ENCODE peak calls at places on chromosome 19, in six cellular contexts. I, L, C, J, K and V are unnamed samples.
A peak's percentile ranks its signal among the peaks of the same experiment; 100 is the strongest.

GRCh38 chr19:38956264-38956663 is 19.3 kb downstream of the FBXO17 start:
- DNase-seq in J (no peak), K (no peak), C (no peak), L (no peak), I (no peak), V (no peak)

GRCh38 chr19:2691951-2692350 is 10.5 kb downstream of the GNG7 start:
- DNase-seq in K (no peak), C (no peak), I (no peak), J (no peak), L (no peak), V (no peak)

GRCh38 chr19:4369888-4370260 is 26.5 kb downstream of the MPND start:
- DNase-seq in I (peak; percentile 84), J (peak; percentile 65), C (peak; percentile 80), L (peak; percentile 78), K (peak; percentile 56), V (peak; percentile 59)

GRCh38 chr19:7605490-7606222 is 10.0 kb downstream of the CAMSAP3 start:
- DNase-seq in L (no peak), I (peak; percentile 52), K (no peak), C (no peak), J (peak; percentile 91), V (peak; percentile 26)

GRCh38 chr19:21569497-21569870 is 64.1 kb downstream of the ZNF429 start:
- DNase-seq in I (no peak), L (peak; percentile 80), C (no peak), K (no peak), J (no peak), V (peak; percentile 6)

GRCh38 chr19:47485210-47485609 is 1.2 kb upstream of the KPTN start:
- DNase-seq in I (no peak), L (no peak), K (no peak), C (no peak), J (no peak), V (no peak)

GRCh38 chr19:37452500-37453245 is 14.6 kb downstream of the ZNF569 start:
- DNase-seq in J (no peak), L (no peak), I (no peak), C (no peak), K (no peak), V (no peak)

GRCh38 chr19:4172861-4173473 is 9.4 kb downstream of the SIRT6 start:
- DNase-seq in I (no peak), C (peak; percentile 59), J (peak; percentile 90), K (peak; percentile 46), L (peak; percentile 86), V (no peak)

GRCh38 chr19:30742539-30742938 is 370.4 kb downstream of the ZNF536 start:
- DNase-seq in I (no peak), C (no peak), L (no peak), J (peak; percentile 8), K (no peak), V (no peak)

GRCh38 chr19:14555918-14556661 is 15.8 kb downstream of the NDUFB7 start:
- DNase-seq in L (no peak), C (no peak), I (no peak), J (no peak), K (no peak), V (peak; percentile 24)

GRCh38 chr19:38107129-38107528 is 116.9 kb downstream of the DPF1 start:
- DNase-seq in I (no peak), C (no peak), K (no peak), L (no peak), J (no peak), V (no peak)

GRCh38 chr19:4722671-4723464 is 774 bp downstream of the DPP9 start:
- DNase-seq in L (peak; percentile 49), I (no peak), J (no peak), C (peak; percentile 39), K (no peak), V (peak; percentile 66)

GRCh38 chr19:13015361-13016231 is 20.3 kb downstream of the NFIX start:
- DNase-seq in K (no peak), C (no peak), L (no peak), J (peak; percentile 75), I (no peak), V (peak; percentile 54)

GRCh38 chr19:29075149-29075548 is 137.8 kb downstream of the UQCRFS1 start:
- DNase-seq in J (no peak), I (no peak), L (no peak), K (no peak), C (no peak), V (no peak)

GRCh38 chr19:55549500-55550320 is 4.4 kb upstream of the SBK3 start:
- DNase-seq in J (peak; percentile 83), C (peak; percentile 35), L (peak; percentile 50), I (no peak), K (no peak), V (peak; percentile 91)

GRCh38 chr19:16338470-16339360 is 14.1 kb downstream of the KLF2 start:
- DNase-seq in J (peak; percentile 40), L (no peak), I (peak; percentile 77), K (no peak), C (no peak), V (peak; percentile 90)

GRCh38 chr19:55370305-55370988 is at the start of gene IL11:
- DNase-seq in J (no peak), K (no peak), L (no peak), I (no peak), C (no peak), V (peak; percentile 51)

GRCh38 chr19:2081873-2082810 is 14.0 kb downstream of the MOB3A start:
- DNase-seq in J (no peak), K (no peak), C (peak; percentile 50), L (no peak), I (peak; percentile 57), V (no peak)

GRCh38 chr19:37977992-37978391 is 71.0 kb downstream of the SIPA1L3 start:
- DNase-seq in C (no peak), K (no peak), L (no peak), J (no peak), I (no peak), V (peak; percentile 67)

GRCh38 chr19:38060346-38060745 is 153.3 kb downstream of the SIPA1L3 start:
- DNase-seq in C (no peak), L (no peak), I (no peak), K (no peak), J (no peak), V (no peak)

DNA sequence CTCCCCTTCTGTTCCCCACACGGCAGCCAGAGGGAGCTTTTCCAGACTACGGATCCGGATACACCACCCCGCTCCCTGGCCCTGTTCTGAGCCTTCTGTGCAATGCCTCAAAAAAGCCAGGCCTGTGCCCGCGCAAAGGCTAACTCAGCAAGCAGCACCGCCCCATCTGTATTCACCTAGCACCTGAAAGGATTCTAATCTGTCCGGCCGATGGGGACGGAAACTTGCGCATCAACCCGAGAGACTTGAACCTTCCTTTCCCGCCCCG is 589 bp downstream of the ZBTB45 start:
- DNase-seq in L (peak; percentile 75), C (peak; percentile 59), J (peak; percentile 92), K (no peak), I (no peak), V (peak; percentile 71)
- TF ChIP-seq CTCF in L (peak; percentile 32), C (no peak), J (peak; percentile 56), K (no peak), I (peak; percentile 49), V (peak; percentile 72)

DNA sequence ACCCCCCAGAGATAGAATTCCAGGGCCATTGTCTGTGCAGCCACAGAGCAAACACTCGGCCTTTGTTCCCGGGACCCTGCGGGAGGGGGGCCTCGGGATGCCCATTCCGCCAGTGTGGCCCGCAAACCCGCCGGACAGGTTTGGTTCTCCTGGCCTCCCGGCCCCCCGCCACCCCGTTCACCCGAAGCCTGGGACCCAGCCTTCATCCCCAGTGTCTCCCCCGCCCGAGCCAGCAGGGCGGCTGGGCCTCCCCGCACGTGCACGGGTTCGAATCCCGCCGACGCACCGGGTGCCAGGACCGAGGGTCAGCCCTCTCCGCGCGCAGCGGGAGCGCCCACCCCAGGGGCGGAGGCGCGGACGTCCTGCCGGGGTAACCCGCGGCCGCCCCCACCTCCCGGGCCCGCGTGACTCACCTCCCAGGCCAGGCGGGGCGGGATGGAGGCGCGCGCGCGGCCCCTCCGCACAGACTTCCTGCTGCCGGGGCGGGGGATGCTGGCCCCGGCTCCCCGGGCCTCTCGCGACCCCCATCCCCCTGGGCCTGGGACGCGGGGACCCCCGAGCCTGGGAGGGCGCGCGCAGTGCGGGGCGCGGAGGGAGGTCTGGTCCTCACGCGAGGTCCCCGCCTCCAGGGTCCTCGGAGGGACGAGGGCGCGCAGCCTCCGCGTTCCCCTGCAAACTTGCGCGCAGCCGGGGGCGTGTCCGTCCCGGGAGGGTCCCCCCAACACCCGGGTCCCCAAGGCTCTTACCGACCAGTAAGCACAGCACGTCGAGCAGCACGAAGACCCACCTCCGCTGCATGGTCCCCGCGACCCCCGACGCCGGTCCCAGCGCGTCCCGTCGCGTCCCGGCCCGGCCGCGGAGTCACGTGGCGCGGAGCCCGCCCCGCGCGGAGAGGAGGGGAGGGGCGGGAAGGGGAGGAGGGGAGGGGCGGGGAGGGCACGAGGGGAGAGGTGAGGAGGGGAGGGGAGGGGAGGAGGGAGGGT is at the start of gene PLPP2:
- DNase-seq in K (no peak), L (peak; percentile 83), J (peak; percentile 96), C (peak; percentile 93), I (no peak), V (no peak)
- H3K4me3 ChIP-seq in K (peak within 1 kb of the TSS; percentile 23), L (peak within 1 kb of the TSS; percentile 36), J (peak within 1 kb of the TSS; percentile 61), C (peak within 1 kb of the TSS; percentile 56), I (no peak within 1 kb of the TSS), V (peak within 1 kb of the TSS; percentile 7)

GRCh38 chr19:42542791-42543190 is 14.5 kb upstream of the CEACAM1 start:
- DNase-seq in K (no peak), L (no peak), J (no peak), I (no peak), C (no peak), V (no peak)
- TF ChIP-seq CTCF in K (no peak), L (no peak), J (peak; percentile 38), I (no peak), C (no peak), V (no peak)

GRCh38 chr19:50204081-50204428 is 633 bp downstream of the MYH14 start:
- DNase-seq in C (no peak), L (no peak), K (no peak), I (no peak), J (no peak), V (no peak)
- H3K4me3 ChIP-seq in C (peak overlapping the region; percentile 64), L (no peak overlapping the region), K (no peak overlapping the region), I (no peak overlapping the region), J (peak overlapping the region; percentile 84), V (no peak overlapping the region)

DNA sequence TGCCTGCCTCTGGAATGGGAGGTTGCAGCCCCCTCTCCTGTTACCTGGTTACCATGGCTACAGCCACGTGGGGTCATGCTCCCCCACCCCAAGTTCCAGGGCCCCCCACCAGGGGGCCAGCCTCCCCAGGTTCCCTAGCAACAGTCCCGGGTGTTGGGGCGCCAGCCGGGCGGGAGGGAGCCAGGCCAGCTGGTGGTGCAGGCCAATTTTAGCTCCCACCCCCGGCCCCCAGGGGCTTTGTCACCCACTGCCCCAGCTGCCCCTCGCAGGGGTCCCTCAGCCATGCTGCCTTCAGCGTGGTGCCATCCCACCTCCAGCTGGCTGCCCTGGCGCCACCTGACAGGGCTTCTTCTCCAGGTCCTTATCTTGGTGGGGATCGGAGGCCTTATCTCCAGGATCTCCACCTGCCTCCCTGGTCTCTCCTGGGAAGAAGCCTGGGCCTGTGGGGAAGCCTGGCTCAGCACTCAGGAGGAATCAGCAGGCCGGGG is 3.0 kb downstream of the MARK4 start:
- DNase-seq in I (no peak), J (peak; percentile 52), L (no peak), C (no peak), K (no peak), V (no peak)
- TF ChIP-seq CTCF in I (peak; percentile 43), J (peak; percentile 19), L (no peak), C (no peak), K (peak; percentile 19), V (peak; percentile 14)